ENCODE peak calls at places on chromosomes 12 and 14, in eight cellular contexts. K is left ventricle myocardium inferior; V is non-pigmented ciliary epithelial cell; D is HT1080; O is OCI-M1; Z is right lobe of liver; I is CD4-positive, alpha-beta T cell; B is SK-N-SH. Y is an unnamed sample.

GRCh38 chr12:1398673-1399072 is 195.7 kb downstream of the FBXL14 start:
- DNase-seq in I (no peak), V (no peak), Z (no peak), O (peak), D (peak), B (no peak), K (no peak), Y (no peak)

GRCh38 chr12:94186461-94187237 is 38.3 kb downstream of the PLXNC1 start:
- DNase-seq in K (peak), V (no peak), Z (no peak), O (no peak), I (no peak), B (peak), D (no peak), Y (no peak)

GRCh38 chr14:59728294-59728693 is 142.3 kb downstream of the RTN1 start:
- DNase-seq in V (no peak), Z (no peak), K (no peak), I (no peak), B (peak), O (no peak), D (no peak), Y (no peak)

GRCh38 chr12:47272412-47273190 is 192.8 kb upstream of the AMIGO2 start:
- DNase-seq in O (peak), B (no peak), D (no peak), Z (no peak), V (no peak), K (no peak), I (no peak), Y (no peak)

GRCh38 chr12:132834181-132834711 is 5.6 kb upstream of the GOLGA3 start:
- DNase-seq in B (no peak), I (no peak), Z (no peak), D (no peak), K (no peak), V (no peak), O (no peak), Y (no peak)

GRCh38 chr14:81208489-81208888 is 12.3 kb downstream of the GTF2A1 start:
- DNase-seq in Z (peak), I (no peak), K (no peak), D (no peak), V (no peak), B (no peak), O (no peak), Y (no peak)

GRCh38 chr12:68240975-68241374 is 12.4 kb downstream of the IL22 start:
- DNase-seq in K (no peak), O (peak), Z (no peak), V (no peak), B (no peak), D (no peak), I (peak), Y (no peak)

GRCh38 chr14:68650403-68650994 is 142.4 kb downstream of the ZFP36L1 start:
- DNase-seq in D (no peak), Z (no peak), I (no peak), B (no peak), V (no peak), O (no peak), K (no peak), Y (no peak)

GRCh38 chr12:16021026-16021425 is 109.9 kb downstream of the DERA start:
- DNase-seq in O (no peak), B (no peak), K (no peak), D (no peak), I (no peak), Z (no peak), V (no peak), Y (no peak)

GRCh38 chr12:106954462-106955376 is 988 bp upstream of the TMEM263 start:
- DNase-seq in D (no peak), V (no peak), Z (peak), I (peak), B (peak), O (no peak), K (peak), Y (no peak)

GRCh38 chr12:54357802-54358619 is 6.3 kb downstream of the GPR84 start:
- DNase-seq in I (no peak), B (no peak), O (peak), K (no peak), V (no peak), Z (no peak), D (no peak), Y (no peak)

GRCh38 chr14:21476925-21477681 is at the start of the genes RAB2B and TOX4:
- DNase-seq in V (peak), D (peak), B (peak), I (peak), K (peak), O (peak), Z (peak), Y (peak)

GRCh38 chr12:122458105-122459035 is 35.9 kb upstream of the CLIP1 start:
- DNase-seq in O (no peak), V (no peak), Z (no peak), I (no peak), K (no peak), D (no peak), B (no peak), Y (no peak)

GRCh38 chr14:33175951-33176350 is 237.3 kb downstream of the NPAS3 start:
- DNase-seq in O (no peak), K (no peak), D (no peak), I (no peak), V (no peak), B (no peak), Z (no peak), Y (no peak)

GRCh38 chr12:68972570-68972969 is 39.6 kb upstream of the CPM start:
- DNase-seq in D (no peak), I (no peak), K (no peak), O (no peak), Z (no peak), V (no peak), B (no peak), Y (no peak)

GRCh38 chr12:11755311-11755930 is 105.9 kb downstream of the ETV6 start:
- DNase-seq in I (no peak), D (no peak), B (no peak), Z (no peak), O (no peak), V (no peak), K (no peak), Y (peak)

GRCh38 chr14:87111741-87112140 is 881.2 kb downstream of the GALC start:
- DNase-seq in V (no peak), K (no peak), D (no peak), O (no peak), I (no peak), B (no peak), Z (no peak), Y (no peak)

GRCh38 chr14:21041676-21042433 is at the start of gene RNASE7:
- DNase-seq in I (no peak), D (peak), K (no peak), V (no peak), O (no peak), Z (no peak), B (no peak), Y (no peak)

GRCh38 chr12:64780531-64781373 is 21.5 kb upstream of the GNS start:
- DNase-seq in D (peak), Z (peak), O (no peak), V (no peak), I (no peak), B (peak), K (peak), Y (no peak)

GRCh38 chr12:115267464-115267863 is 583.5 kb upstream of the TBX3 start:
- DNase-seq in I (no peak), D (no peak), K (no peak), V (no peak), Z (no peak), O (no peak), B (no peak), Y (no peak)

GRCh38 chr12:56297400-56297799 is 2.7 kb downstream of the CS start:
- DNase-seq in I (no peak), K (no peak), D (no peak), B (no peak), O (no peak), V (no peak), Z (no peak), Y (no peak)

GRCh38 chr12:29131539-29131938 is 17.5 kb upstream of the FAR2 start:
- DNase-seq in B (no peak), Z (no peak), K (no peak), O (peak), D (peak), V (no peak), I (no peak), Y (no peak)

GRCh38 chr12:80556566-80556965 is 112.5 kb downstream of the PTPRQ start:
- DNase-seq in K (no peak), B (no peak), Z (no peak), I (no peak), O (no peak), D (no peak), V (no peak), Y (no peak)

GRCh38 chr12:62604856-62605255 is 138.2 kb downstream of the MON2 start:
- DNase-seq in I (no peak), B (no peak), O (peak), K (no peak), Z (no peak), D (no peak), V (no peak), Y (no peak)

GRCh38 chr12:132089407-132089910 is 54.7 kb downstream of the DDX51 start:
- DNase-seq in V (no peak), K (no peak), Z (no peak), I (no peak), O (peak), B (no peak), D (no peak), Y (no peak)

GRCh38 chr12:85422766-85423165 is 142.7 kb downstream of the ALX1 start:
- DNase-seq in O (no peak), Z (no peak), V (no peak), B (no peak), D (no peak), K (no peak), I (no peak), Y (no peak)

GRCh38 chr12:125983094-125983783 is 918.0 kb downstream of the AACS start:
- DNase-seq in B (peak), Z (peak), O (no peak), K (no peak), D (peak), I (no peak), V (peak), Y (no peak)

GRCh38 chr14:77045570-77045890 is 17.0 kb upstream of the IRF2BPL start:
- DNase-seq in O (no peak), V (no peak), B (no peak), I (no peak), K (no peak), D (no peak), Z (no peak), Y (no peak)

GRCh38 chr12:80837342-80837978 is 100.3 kb downstream of the LIN7A start:
- DNase-seq in I (no peak), V (peak), B (peak), Z (no peak), K (no peak), D (peak), O (peak), Y (peak)

GRCh38 chr14:101721951-101722661 is 39.4 kb upstream of the PPP2R5C start:
- DNase-seq in I (peak), B (no peak), D (peak), K (no peak), Z (no peak), V (peak), O (no peak), Y (no peak)

GRCh38 chr14:96176811-96177211 is 27.8 kb upstream of the BDKRB2 start:
- DNase-seq in V (no peak), D (no peak), B (no peak), Z (no peak), I (no peak), O (no peak), K (peak), Y (no peak)

GRCh38 chr14:102799684-102800562 is 22.7 kb downstream of the TRAF3 start:
- DNase-seq in K (no peak), Z (no peak), O (no peak), B (no peak), I (no peak), V (no peak), D (peak), Y (no peak)

GRCh38 chr12:53844989-53845836 is 93.4 kb upstream of the HOXC13 start:
- DNase-seq in D (peak), V (no peak), O (no peak), B (no peak), K (no peak), Z (no peak), I (no peak), Y (no peak)

GRCh38 chr14:102580552-102581110 is 11.8 kb upstream of the RCOR1 start:
- DNase-seq in K (no peak), V (no peak), Z (no peak), B (no peak), I (no peak), O (no peak), D (peak), Y (no peak)

Y was measured in smooth muscle cell of the brain vasculature.